ENCODE peak calls at places on chromosome 2, in four cellular contexts. One of them, this sample, is unnamed.

GRCh38 chr2:124563415-124563814 is 538.3 kb downstream of the CNTNAP5 start:
- DNase-seq in A549: no peak
- DNase-seq in K562: no peak
- DNase-seq in H1: no peak
- DNase-seq in this sample: peak

GRCh38 chr2:182098648-182099047 is 113.0 kb downstream of the PPP1R1C start:
- DNase-seq in A549: no peak
- DNase-seq in K562: no peak
- DNase-seq in H1: no peak
- DNase-seq in this sample: no peak

GRCh38 chr2:86445436-86445835 is 4.3 kb downstream of the KDM3A start:
- DNase-seq in A549: no peak
- DNase-seq in K562: no peak
- DNase-seq in H1: no peak
- DNase-seq in this sample: no peak

GRCh38 chr2:4454907-4455306 is 751.5 kb downstream of the DCDC2C start:
- DNase-seq in A549: no peak
- DNase-seq in K562: no peak
- DNase-seq in H1: no peak
- DNase-seq in this sample: no peak

GRCh38 chr2:36356199-36356989 is 816 bp downstream of the CRIM1 start:
- DNase-seq in A549: no peak
- DNase-seq in K562: no peak
- DNase-seq in H1: no peak
- DNase-seq in this sample: no peak

GRCh38 chr2:240349133-240350005 is 86.1 kb upstream of the GPC1 start:
- DNase-seq in A549: no peak
- DNase-seq in K562: no peak
- DNase-seq in H1: no peak
- DNase-seq in this sample: no peak

GRCh38 chr2:176075476-176075875 is 8.3 kb downstream of the EVX2 start:
- DNase-seq in A549: no peak
- DNase-seq in K562: no peak
- DNase-seq in H1: no peak
- DNase-seq in this sample: no peak

GRCh38 chr2:10254373-10255188 is 48.1 kb upstream of the HPCAL1 start:
- DNase-seq in A549: peak
- DNase-seq in K562: peak
- DNase-seq in H1: no peak
- DNase-seq in this sample: no peak

GRCh38 chr2:234404957-234405356 is 91.9 kb downstream of the ARL4C start:
- DNase-seq in A549: no peak
- DNase-seq in K562: no peak
- DNase-seq in H1: no peak
- DNase-seq in this sample: no peak

GRCh38 chr2:20604957-20605381 is 45.9 kb downstream of the HS1BP3 start:
- DNase-seq in A549: no peak
- DNase-seq in K562: no peak
- DNase-seq in H1: no peak
- DNase-seq in this sample: no peak

GRCh38 chr2:74225698-74226459 is 27.5 kb downstream of the MTHFD2 start:
- DNase-seq in A549: no peak
- DNase-seq in K562: no peak
- DNase-seq in H1: no peak
- DNase-seq in this sample: no peak

GRCh38 chr2:45068643-45069140 is 59.4 kb upstream of the SIX2 start:
- DNase-seq in A549: no peak
- DNase-seq in K562: no peak
- DNase-seq in H1: no peak
- DNase-seq in this sample: no peak

GRCh38 chr2:131673400-131674173 is 145.9 kb downstream of the CCDC74A start:
- DNase-seq in A549: peak
- DNase-seq in K562: peak
- DNase-seq in H1: no peak
- DNase-seq in this sample: peak

GRCh38 chr2:96412307-96413066 is 76.9 kb downstream of the NCAPH start:
- DNase-seq in A549: no peak
- DNase-seq in K562: no peak
- DNase-seq in H1: no peak
- DNase-seq in this sample: no peak

GRCh38 chr2:32617790-32618189 is 10.1 kb upstream of the TTC27 start:
- DNase-seq in A549: no peak
- DNase-seq in K562: no peak
- DNase-seq in H1: no peak
- DNase-seq in this sample: no peak

GRCh38 chr2:226730487-226730886 is 69.1 kb downstream of the IRS1 start:
- DNase-seq in A549: no peak
- DNase-seq in K562: no peak
- DNase-seq in H1: no peak
- DNase-seq in this sample: peak

GRCh38 chr2:126655500-126656310 is at the start of gene GYPC:
- DNase-seq in A549: no peak
- DNase-seq in K562: peak
- DNase-seq in H1: no peak
- DNase-seq in this sample: no peak

GRCh38 chr2:211055438-211055837 is 499.0 kb downstream of the CPS1 start:
- DNase-seq in A549: no peak
- DNase-seq in K562: no peak
- DNase-seq in H1: peak
- DNase-seq in this sample: peak

GRCh38 chr2:19473415-19473814 is 115.0 kb upstream of the OSR1 start:
- DNase-seq in A549: no peak
- DNase-seq in K562: no peak
- DNase-seq in H1: no peak
- DNase-seq in this sample: no peak

GRCh38 chr2:241049739-241050623 is 51.6 kb downstream of the SNED1 start:
- DNase-seq in A549: no peak
- DNase-seq in K562: peak
- DNase-seq in H1: no peak
- DNase-seq in this sample: no peak

GRCh38 chr2:160407393-160408204 is 86.0 kb downstream of the RBMS1 start:
- DNase-seq in A549: peak
- DNase-seq in K562: peak
- DNase-seq in H1: no peak
- DNase-seq in this sample: peak

GRCh38 chr2:237227190-237227988 is 141.7 kb downstream of the COPS8 start:
- DNase-seq in A549: peak
- DNase-seq in K562: no peak
- DNase-seq in H1: no peak
- DNase-seq in this sample: no peak

GRCh38 chr2:74525717-74526648 is at the start of gene DQX1:
- DNase-seq in A549: no peak
- DNase-seq in K562: no peak
- DNase-seq in H1: no peak
- DNase-seq in this sample: peak

GRCh38 chr2:135743860-135744259 is 2.2 kb downstream of the UBXN4 start:
- DNase-seq in A549: no peak
- DNase-seq in K562: no peak
- DNase-seq in H1: no peak
- DNase-seq in this sample: peak

GRCh38 chr2:47119001-47119400 is 36.1 kb downstream of the STPG4 start:
- DNase-seq in A549: no peak
- DNase-seq in K562: no peak
- DNase-seq in H1: no peak
- DNase-seq in this sample: no peak

DNA sequence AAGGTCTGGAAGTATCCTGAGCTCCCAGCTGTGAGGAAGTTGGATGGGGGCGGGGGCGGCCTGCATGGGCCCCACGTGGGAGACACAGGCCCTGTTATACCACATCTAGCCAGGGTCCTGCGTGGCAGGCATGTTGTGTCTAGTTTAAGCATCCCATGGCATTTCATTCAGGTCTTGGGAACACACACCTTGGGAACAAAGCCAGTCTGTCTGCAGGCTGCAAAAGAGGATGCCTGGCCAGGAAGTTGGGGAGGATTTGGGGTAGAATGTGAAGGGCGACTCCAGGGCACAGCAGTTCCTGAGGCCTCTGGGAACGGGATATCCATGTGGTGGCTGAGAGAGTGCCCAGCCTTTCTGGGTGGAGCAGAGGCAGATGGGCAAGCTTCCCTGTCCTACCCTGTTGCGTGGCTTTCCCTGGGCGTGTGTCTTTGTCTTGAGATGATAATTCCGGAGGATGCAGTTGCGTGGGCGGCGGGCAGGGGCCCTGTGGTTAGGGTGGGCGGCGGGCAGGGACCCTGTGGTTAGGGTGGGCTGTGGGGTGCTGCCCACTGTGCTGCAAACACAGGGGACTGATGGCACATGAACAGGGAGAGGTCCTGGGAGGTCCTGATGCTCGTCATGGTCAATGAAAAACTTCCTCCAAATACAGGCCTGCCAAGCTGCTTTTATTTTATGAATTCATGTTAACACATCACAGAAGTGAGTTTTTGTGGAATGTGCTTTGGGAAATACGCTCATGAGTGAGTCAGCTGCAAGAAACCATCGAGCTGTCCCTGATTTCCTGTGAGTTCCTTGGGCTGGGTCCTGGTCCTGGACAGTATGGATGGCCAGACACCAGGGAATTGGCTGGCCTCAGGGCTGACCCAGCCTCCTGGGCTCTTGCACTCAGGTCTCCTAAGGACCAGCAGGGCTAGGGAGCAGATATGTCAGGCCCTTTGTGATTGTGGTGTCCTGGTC is 90.0 kb upstream of the HS6ST1 start:
- DNase-seq in A549: no peak
- DNase-seq in K562: no peak
- DNase-seq in H1: no peak
- DNase-seq in this sample: no peak
- H3K27ac ChIP-seq in A549: no peak
- H3K27ac ChIP-seq in K562: no peak
- H3K27ac ChIP-seq in H1: no peak
- H3K27ac ChIP-seq in this sample: no peak

DNA sequence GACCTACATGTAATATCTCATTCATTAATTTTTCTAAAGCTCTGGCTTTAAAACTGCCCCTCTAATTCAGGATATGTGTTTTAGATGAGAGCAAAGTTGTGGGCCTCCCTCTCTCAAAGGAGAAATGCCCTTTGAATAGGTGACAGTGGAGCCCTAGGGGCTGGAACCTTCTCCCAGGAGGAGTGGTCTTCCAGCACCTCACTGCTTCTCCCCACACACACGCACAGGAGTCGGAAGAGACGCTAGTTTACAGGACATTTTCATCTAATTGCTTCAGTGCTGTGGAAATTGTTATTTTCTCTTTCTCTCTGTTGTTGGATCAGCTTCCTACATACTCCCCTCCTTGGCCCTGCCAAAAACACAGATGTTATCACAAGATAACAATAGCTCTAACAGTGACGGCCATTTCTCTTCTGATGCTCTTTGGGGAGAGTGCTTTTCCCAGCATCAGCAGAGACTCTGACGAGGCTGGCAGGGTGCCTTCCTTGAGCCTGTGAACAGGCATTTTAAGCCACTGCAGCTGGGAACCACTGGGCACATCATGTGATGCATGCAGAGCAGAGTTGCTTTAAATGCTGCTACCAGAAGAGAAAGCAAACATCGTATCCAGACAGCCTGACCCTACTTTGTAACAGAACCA is 209.4 kb upstream of the SP5 start:
- DNase-seq in A549: no peak
- DNase-seq in K562: no peak
- DNase-seq in H1: no peak
- DNase-seq in this sample: no peak
- TF ChIP-seq KDM1A in A549: no peak
- TF ChIP-seq KDM1A in K562: no peak
- TF ChIP-seq KDM1A in H1: no peak
- TF ChIP-seq KDM1A in this sample: no peak

GRCh38 chr2:27281855-27282559 is at the start of gene TRIM54:
- DNase-seq in A549: no peak
- DNase-seq in K562: no peak
- DNase-seq in H1: no peak
- DNase-seq in this sample: no peak

GRCh38 chr2:27280826-27281225 is 1.4 kb upstream of the TRIM54 start:
- DNase-seq in A549: no peak
- DNase-seq in K562: no peak
- DNase-seq in H1: no peak
- DNase-seq in this sample: no peak

GRCh38 chr2:27278010-27278409 is 2.8 kb downstream of the DNAJC5G start:
- DNase-seq in A549: no peak
- DNase-seq in K562: no peak
- DNase-seq in H1: no peak
- DNase-seq in this sample: no peak

GRCh38 chr2:27282892-27283291 is 663 bp downstream of the TRIM54 start:
- DNase-seq in A549: no peak
- DNase-seq in K562: no peak
- DNase-seq in H1: no peak
- DNase-seq in this sample: peak

DNA sequence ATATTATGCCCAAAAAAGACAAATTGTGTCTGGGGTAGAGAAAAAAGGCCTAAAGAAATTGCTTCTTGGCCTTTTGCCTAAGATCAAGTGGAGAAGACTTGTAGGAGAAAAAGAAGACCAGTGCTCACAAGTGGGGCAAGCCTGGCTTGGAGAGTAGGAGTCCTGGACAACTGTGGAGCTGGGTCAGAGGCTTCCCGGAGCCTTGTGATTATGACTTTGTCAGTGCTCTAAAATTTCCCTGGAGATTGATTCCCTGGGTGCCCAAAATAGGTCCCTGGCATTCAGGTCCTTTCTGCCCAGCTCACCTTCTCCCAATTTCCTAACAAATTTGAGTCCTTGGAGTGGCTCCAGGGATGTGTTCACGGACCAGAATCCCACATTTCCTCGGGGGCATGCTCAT is 787 bp upstream of the TRIM54 start:
- DNase-seq in A549: no peak
- DNase-seq in K562: no peak
- DNase-seq in H1: no peak
- DNase-seq in this sample: no peak
- H3K27ac ChIP-seq in A549: no peak
- H3K27ac ChIP-seq in K562: no peak
- H3K27ac ChIP-seq in H1: no peak
- H3K27ac ChIP-seq in this sample: no peak

GRCh38 chr2:217367464-217367863 is 507.6 kb upstream of the TNP1 start:
- DNase-seq in A549: no peak
- DNase-seq in K562: no peak
- DNase-seq in H1: no peak
- DNase-seq in this sample: no peak
- TF ChIP-seq KDM1A in A549: no peak
- TF ChIP-seq KDM1A in K562: no peak
- TF ChIP-seq KDM1A in H1: no peak
- TF ChIP-seq KDM1A in this sample: no peak

GRCh38 chr2:147181351-147182029 is 663.3 kb upstream of the ACVR2A start:
- DNase-seq in A549: no peak
- DNase-seq in K562: no peak
- DNase-seq in H1: no peak
- DNase-seq in this sample: no peak
- H3K27ac ChIP-seq in A549: no peak
- H3K27ac ChIP-seq in K562: no peak
- H3K27ac ChIP-seq in H1: no peak
- H3K27ac ChIP-seq in this sample: no peak

GRCh38 chr2:38465789-38466127 is 88.7 kb upstream of the ATL2 start:
- DNase-seq in A549: peak
- DNase-seq in K562: peak
- DNase-seq in H1: peak
- DNase-seq in this sample: peak
- TF ChIP-seq KDM1A in A549: no peak
- TF ChIP-seq KDM1A in K562: no peak
- TF ChIP-seq KDM1A in H1: no peak
- TF ChIP-seq KDM1A in this sample: no peak

This sample was measured in HepG2.